ENCODE peak calls at places on chromosomes 7 and 10, in nine cellular contexts. One of them, this sample, is unnamed.

GRCh38 chr7:155456772-155457543 is 971 bp upstream of the EN2 start:
- DNase-seq in stimulated activated CD8-positive, alpha-beta memory T cell treated with anti-CD3 and anti-CD28 coated beads, Interleukin-12 subunit alpha, Interleukin-12 subunit beta, amount 100 ng/mL, for 1 hour: no peak
- DNase-seq in activated CD8-positive, alpha-beta memory T cell treated with anti-CD3 and anti-CD28 coated beads for 4 hours: peak
- DNase-seq in fibroblast of villous mesenchyme: peak
- DNase-seq in upper lobe of right lung: peak
- DNase-seq in epithelial cell of esophagus: peak
- DNase-seq in activated naive CD4-positive, alpha-beta T cell treated with anti-CD3 and anti-CD28 coated beads, Interleukin-2, amount 10 ng/mL, durations not matched to agents 7 days and 5 days: no peak
- DNase-seq in left colon: peak
- DNase-seq in amniotic stem cell: no peak
- DNase-seq in this sample: peak

GRCh38 chr10:100744980-100745881 is at the start of gene PAX2:
- DNase-seq in stimulated activated CD8-positive, alpha-beta memory T cell treated with anti-CD3 and anti-CD28 coated beads, Interleukin-12 subunit alpha, Interleukin-12 subunit beta, amount 100 ng/mL, for 1 hour: no peak
- DNase-seq in activated CD8-positive, alpha-beta memory T cell treated with anti-CD3 and anti-CD28 coated beads for 4 hours: no peak
- DNase-seq in fibroblast of villous mesenchyme: no peak
- DNase-seq in upper lobe of right lung: no peak
- DNase-seq in epithelial cell of esophagus: peak
- DNase-seq in activated naive CD4-positive, alpha-beta T cell treated with anti-CD3 and anti-CD28 coated beads, Interleukin-2, amount 10 ng/mL, durations not matched to agents 7 days and 5 days: no peak
- DNase-seq in left colon: no peak
- DNase-seq in amniotic stem cell: no peak
- DNase-seq in this sample: no peak

GRCh38 chr7:151843181-151843580 is 33.7 kb downstream of the PRKAG2 start:
- DNase-seq in stimulated activated CD8-positive, alpha-beta memory T cell treated with anti-CD3 and anti-CD28 coated beads, Interleukin-12 subunit alpha, Interleukin-12 subunit beta, amount 100 ng/mL, for 1 hour: no peak
- DNase-seq in activated CD8-positive, alpha-beta memory T cell treated with anti-CD3 and anti-CD28 coated beads for 4 hours: no peak
- DNase-seq in fibroblast of villous mesenchyme: no peak
- DNase-seq in upper lobe of right lung: no peak
- DNase-seq in epithelial cell of esophagus: no peak
- DNase-seq in activated naive CD4-positive, alpha-beta T cell treated with anti-CD3 and anti-CD28 coated beads, Interleukin-2, amount 10 ng/mL, durations not matched to agents 7 days and 5 days: no peak
- DNase-seq in left colon: no peak
- DNase-seq in amniotic stem cell: no peak
- DNase-seq in this sample: peak

GRCh38 chr10:113058175-113058961 is 108.3 kb downstream of the TCF7L2 start:
- DNase-seq in stimulated activated CD8-positive, alpha-beta memory T cell treated with anti-CD3 and anti-CD28 coated beads, Interleukin-12 subunit alpha, Interleukin-12 subunit beta, amount 100 ng/mL, for 1 hour: no peak
- DNase-seq in activated CD8-positive, alpha-beta memory T cell treated with anti-CD3 and anti-CD28 coated beads for 4 hours: no peak
- DNase-seq in fibroblast of villous mesenchyme: peak
- DNase-seq in upper lobe of right lung: no peak
- DNase-seq in epithelial cell of esophagus: peak
- DNase-seq in activated naive CD4-positive, alpha-beta T cell treated with anti-CD3 and anti-CD28 coated beads, Interleukin-2, amount 10 ng/mL, durations not matched to agents 7 days and 5 days: no peak
- DNase-seq in left colon: peak
- DNase-seq in amniotic stem cell: peak
- DNase-seq in this sample: no peak

GRCh38 chr10:51422311-51423120 is 276.9 kb downstream of the CSTF2T start:
- DNase-seq in stimulated activated CD8-positive, alpha-beta memory T cell treated with anti-CD3 and anti-CD28 coated beads, Interleukin-12 subunit alpha, Interleukin-12 subunit beta, amount 100 ng/mL, for 1 hour: peak
- DNase-seq in activated CD8-positive, alpha-beta memory T cell treated with anti-CD3 and anti-CD28 coated beads for 4 hours: no peak
- DNase-seq in fibroblast of villous mesenchyme: peak
- DNase-seq in upper lobe of right lung: no peak
- DNase-seq in epithelial cell of esophagus: peak
- DNase-seq in activated naive CD4-positive, alpha-beta T cell treated with anti-CD3 and anti-CD28 coated beads, Interleukin-2, amount 10 ng/mL, durations not matched to agents 7 days and 5 days: peak
- DNase-seq in left colon: peak
- DNase-seq in amniotic stem cell: peak
- DNase-seq in this sample: peak

GRCh38 chr10:96478317-96478716 is 35.4 kb downstream of the TLL2 start:
- DNase-seq in stimulated activated CD8-positive, alpha-beta memory T cell treated with anti-CD3 and anti-CD28 coated beads, Interleukin-12 subunit alpha, Interleukin-12 subunit beta, amount 100 ng/mL, for 1 hour: no peak
- DNase-seq in activated CD8-positive, alpha-beta memory T cell treated with anti-CD3 and anti-CD28 coated beads for 4 hours: no peak
- DNase-seq in fibroblast of villous mesenchyme: no peak
- DNase-seq in upper lobe of right lung: no peak
- DNase-seq in epithelial cell of esophagus: no peak
- DNase-seq in activated naive CD4-positive, alpha-beta T cell treated with anti-CD3 and anti-CD28 coated beads, Interleukin-2, amount 10 ng/mL, durations not matched to agents 7 days and 5 days: no peak
- DNase-seq in left colon: no peak
- DNase-seq in amniotic stem cell: no peak
- DNase-seq in this sample: no peak

GRCh38 chr7:84790873-84791272 is 396.0 kb downstream of the SEMA3D start:
- DNase-seq in stimulated activated CD8-positive, alpha-beta memory T cell treated with anti-CD3 and anti-CD28 coated beads, Interleukin-12 subunit alpha, Interleukin-12 subunit beta, amount 100 ng/mL, for 1 hour: no peak
- DNase-seq in activated CD8-positive, alpha-beta memory T cell treated with anti-CD3 and anti-CD28 coated beads for 4 hours: no peak
- DNase-seq in fibroblast of villous mesenchyme: peak
- DNase-seq in upper lobe of right lung: no peak
- DNase-seq in epithelial cell of esophagus: no peak
- DNase-seq in activated naive CD4-positive, alpha-beta T cell treated with anti-CD3 and anti-CD28 coated beads, Interleukin-2, amount 10 ng/mL, durations not matched to agents 7 days and 5 days: no peak
- DNase-seq in left colon: no peak
- DNase-seq in amniotic stem cell: peak
- DNase-seq in this sample: no peak

GRCh38 chr10:128062837-128063563 is 63.2 kb downstream of the MKI67 start:
- DNase-seq in stimulated activated CD8-positive, alpha-beta memory T cell treated with anti-CD3 and anti-CD28 coated beads, Interleukin-12 subunit alpha, Interleukin-12 subunit beta, amount 100 ng/mL, for 1 hour: no peak
- DNase-seq in activated CD8-positive, alpha-beta memory T cell treated with anti-CD3 and anti-CD28 coated beads for 4 hours: no peak
- DNase-seq in fibroblast of villous mesenchyme: peak
- DNase-seq in upper lobe of right lung: peak
- DNase-seq in epithelial cell of esophagus: no peak
- DNase-seq in activated naive CD4-positive, alpha-beta T cell treated with anti-CD3 and anti-CD28 coated beads, Interleukin-2, amount 10 ng/mL, durations not matched to agents 7 days and 5 days: peak
- DNase-seq in left colon: peak
- DNase-seq in amniotic stem cell: no peak
- DNase-seq in this sample: no peak

GRCh38 chr7:30148951-30149459 is 14.2 kb downstream of the MTURN start:
- DNase-seq in stimulated activated CD8-positive, alpha-beta memory T cell treated with anti-CD3 and anti-CD28 coated beads, Interleukin-12 subunit alpha, Interleukin-12 subunit beta, amount 100 ng/mL, for 1 hour: no peak
- DNase-seq in activated CD8-positive, alpha-beta memory T cell treated with anti-CD3 and anti-CD28 coated beads for 4 hours: no peak
- DNase-seq in fibroblast of villous mesenchyme: no peak
- DNase-seq in upper lobe of right lung: peak
- DNase-seq in epithelial cell of esophagus: peak
- DNase-seq in activated naive CD4-positive, alpha-beta T cell treated with anti-CD3 and anti-CD28 coated beads, Interleukin-2, amount 10 ng/mL, durations not matched to agents 7 days and 5 days: peak
- DNase-seq in left colon: no peak
- DNase-seq in amniotic stem cell: no peak
- DNase-seq in this sample: no peak

GRCh38 chr7:45136106-45137060 is 21.2 kb upstream of the RAMP3 start:
- DNase-seq in stimulated activated CD8-positive, alpha-beta memory T cell treated with anti-CD3 and anti-CD28 coated beads, Interleukin-12 subunit alpha, Interleukin-12 subunit beta, amount 100 ng/mL, for 1 hour: peak
- DNase-seq in activated CD8-positive, alpha-beta memory T cell treated with anti-CD3 and anti-CD28 coated beads for 4 hours: peak
- DNase-seq in fibroblast of villous mesenchyme: peak
- DNase-seq in upper lobe of right lung: no peak
- DNase-seq in epithelial cell of esophagus: peak
- DNase-seq in activated naive CD4-positive, alpha-beta T cell treated with anti-CD3 and anti-CD28 coated beads, Interleukin-2, amount 10 ng/mL, durations not matched to agents 7 days and 5 days: peak
- DNase-seq in left colon: no peak
- DNase-seq in amniotic stem cell: peak
- DNase-seq in this sample: peak

GRCh38 chr7:98556288-98556687 is 60.8 kb upstream of the NPTX2 start:
- DNase-seq in stimulated activated CD8-positive, alpha-beta memory T cell treated with anti-CD3 and anti-CD28 coated beads, Interleukin-12 subunit alpha, Interleukin-12 subunit beta, amount 100 ng/mL, for 1 hour: no peak
- DNase-seq in activated CD8-positive, alpha-beta memory T cell treated with anti-CD3 and anti-CD28 coated beads for 4 hours: no peak
- DNase-seq in fibroblast of villous mesenchyme: no peak
- DNase-seq in upper lobe of right lung: no peak
- DNase-seq in epithelial cell of esophagus: no peak
- DNase-seq in activated naive CD4-positive, alpha-beta T cell treated with anti-CD3 and anti-CD28 coated beads, Interleukin-2, amount 10 ng/mL, durations not matched to agents 7 days and 5 days: no peak
- DNase-seq in left colon: no peak
- DNase-seq in amniotic stem cell: no peak
- DNase-seq in this sample: no peak

GRCh38 chr7:142328006-142328405 is 70.1 kb upstream of the PRSS58 start:
- DNase-seq in stimulated activated CD8-positive, alpha-beta memory T cell treated with anti-CD3 and anti-CD28 coated beads, Interleukin-12 subunit alpha, Interleukin-12 subunit beta, amount 100 ng/mL, for 1 hour: no peak
- DNase-seq in activated CD8-positive, alpha-beta memory T cell treated with anti-CD3 and anti-CD28 coated beads for 4 hours: no peak
- DNase-seq in fibroblast of villous mesenchyme: no peak
- DNase-seq in upper lobe of right lung: no peak
- DNase-seq in epithelial cell of esophagus: no peak
- DNase-seq in activated naive CD4-positive, alpha-beta T cell treated with anti-CD3 and anti-CD28 coated beads, Interleukin-2, amount 10 ng/mL, durations not matched to agents 7 days and 5 days: no peak
- DNase-seq in left colon: no peak
- DNase-seq in amniotic stem cell: no peak
- DNase-seq in this sample: no peak

GRCh38 chr10:71237843-71238623 is 25.7 kb downstream of the UNC5B start:
- DNase-seq in stimulated activated CD8-positive, alpha-beta memory T cell treated with anti-CD3 and anti-CD28 coated beads, Interleukin-12 subunit alpha, Interleukin-12 subunit beta, amount 100 ng/mL, for 1 hour: no peak
- DNase-seq in activated CD8-positive, alpha-beta memory T cell treated with anti-CD3 and anti-CD28 coated beads for 4 hours: no peak
- DNase-seq in fibroblast of villous mesenchyme: no peak
- DNase-seq in upper lobe of right lung: no peak
- DNase-seq in epithelial cell of esophagus: no peak
- DNase-seq in activated naive CD4-positive, alpha-beta T cell treated with anti-CD3 and anti-CD28 coated beads, Interleukin-2, amount 10 ng/mL, durations not matched to agents 7 days and 5 days: no peak
- DNase-seq in left colon: no peak
- DNase-seq in amniotic stem cell: no peak
- DNase-seq in this sample: no peak

GRCh38 chr7:8177109-8177933 is 84.6 kb downstream of the ICA1 start:
- DNase-seq in stimulated activated CD8-positive, alpha-beta memory T cell treated with anti-CD3 and anti-CD28 coated beads, Interleukin-12 subunit alpha, Interleukin-12 subunit beta, amount 100 ng/mL, for 1 hour: no peak
- DNase-seq in activated CD8-positive, alpha-beta memory T cell treated with anti-CD3 and anti-CD28 coated beads for 4 hours: no peak
- DNase-seq in fibroblast of villous mesenchyme: no peak
- DNase-seq in upper lobe of right lung: no peak
- DNase-seq in epithelial cell of esophagus: no peak
- DNase-seq in activated naive CD4-positive, alpha-beta T cell treated with anti-CD3 and anti-CD28 coated beads, Interleukin-2, amount 10 ng/mL, durations not matched to agents 7 days and 5 days: no peak
- DNase-seq in left colon: no peak
- DNase-seq in amniotic stem cell: no peak
- DNase-seq in this sample: no peak

GRCh38 chr7:128591705-128592104 is 80.4 kb upstream of the GARIN1A start:
- DNase-seq in stimulated activated CD8-positive, alpha-beta memory T cell treated with anti-CD3 and anti-CD28 coated beads, Interleukin-12 subunit alpha, Interleukin-12 subunit beta, amount 100 ng/mL, for 1 hour: no peak
- DNase-seq in activated CD8-positive, alpha-beta memory T cell treated with anti-CD3 and anti-CD28 coated beads for 4 hours: no peak
- DNase-seq in fibroblast of villous mesenchyme: no peak
- DNase-seq in upper lobe of right lung: no peak
- DNase-seq in epithelial cell of esophagus: no peak
- DNase-seq in activated naive CD4-positive, alpha-beta T cell treated with anti-CD3 and anti-CD28 coated beads, Interleukin-2, amount 10 ng/mL, durations not matched to agents 7 days and 5 days: no peak
- DNase-seq in left colon: no peak
- DNase-seq in amniotic stem cell: no peak
- DNase-seq in this sample: peak

GRCh38 chr7:44050915-44051560 is 6.5 kb downstream of the DBNL start:
- DNase-seq in stimulated activated CD8-positive, alpha-beta memory T cell treated with anti-CD3 and anti-CD28 coated beads, Interleukin-12 subunit alpha, Interleukin-12 subunit beta, amount 100 ng/mL, for 1 hour: no peak
- DNase-seq in activated CD8-positive, alpha-beta memory T cell treated with anti-CD3 and anti-CD28 coated beads for 4 hours: no peak
- DNase-seq in fibroblast of villous mesenchyme: no peak
- DNase-seq in upper lobe of right lung: peak
- DNase-seq in epithelial cell of esophagus: no peak
- DNase-seq in activated naive CD4-positive, alpha-beta T cell treated with anti-CD3 and anti-CD28 coated beads, Interleukin-2, amount 10 ng/mL, durations not matched to agents 7 days and 5 days: no peak
- DNase-seq in left colon: peak
- DNase-seq in amniotic stem cell: no peak
- DNase-seq in this sample: no peak

GRCh38 chr7:140650367-140650766 is 9.8 kb upstream of the DENND2A start:
- DNase-seq in stimulated activated CD8-positive, alpha-beta memory T cell treated with anti-CD3 and anti-CD28 coated beads, Interleukin-12 subunit alpha, Interleukin-12 subunit beta, amount 100 ng/mL, for 1 hour: no peak
- DNase-seq in activated CD8-positive, alpha-beta memory T cell treated with anti-CD3 and anti-CD28 coated beads for 4 hours: no peak
- DNase-seq in fibroblast of villous mesenchyme: no peak
- DNase-seq in upper lobe of right lung: peak
- DNase-seq in epithelial cell of esophagus: no peak
- DNase-seq in activated naive CD4-positive, alpha-beta T cell treated with anti-CD3 and anti-CD28 coated beads, Interleukin-2, amount 10 ng/mL, durations not matched to agents 7 days and 5 days: no peak
- DNase-seq in left colon: no peak
- DNase-seq in amniotic stem cell: no peak
- DNase-seq in this sample: no peak